ENCODE peak calls at places on chromosomes 3 and 15, in five cellular contexts. One of them, this sample, is unnamed.

GRCh38 chr3:58111513-58112184 is 99.1 kb downstream of the DNASE1L3 start:
- DNase-seq in activated naive CD4-positive, alpha-beta T cell treated with anti-CD3 and anti-CD28 coated beads, Interleukin-2, amount 50 U/mL, for 16 hours: no peak
- DNase-seq in occipital lobe: no peak
- DNase-seq in GM03348: no peak
- DNase-seq in smooth muscle cell of the brain vasculature: no peak
- DNase-seq in this sample: no peak

GRCh38 chr3:46504780-46505179 is 7.0 kb downstream of the RTP3 start:
- DNase-seq in activated naive CD4-positive, alpha-beta T cell treated with anti-CD3 and anti-CD28 coated beads, Interleukin-2, amount 50 U/mL, for 16 hours: peak; percentile 60
- DNase-seq in smooth muscle cell of the brain vasculature: no peak
- DNase-seq in GM03348: no peak
- DNase-seq in occipital lobe: no peak
- DNase-seq in this sample: no peak

GRCh38 chr15:90031231-90031791 is 30.2 kb downstream of the ZNF710 start:
- DNase-seq in occipital lobe: no peak
- DNase-seq in GM03348: peak; percentile 31
- DNase-seq in smooth muscle cell of the brain vasculature: peak; percentile 65
- DNase-seq in activated naive CD4-positive, alpha-beta T cell treated with anti-CD3 and anti-CD28 coated beads, Interleukin-2, amount 50 U/mL, for 16 hours: no peak
- DNase-seq in this sample: no peak

GRCh38 chr15:100311829-100312228 is 29.9 kb downstream of the ADAMTS17 start:
- DNase-seq in activated naive CD4-positive, alpha-beta T cell treated with anti-CD3 and anti-CD28 coated beads, Interleukin-2, amount 50 U/mL, for 16 hours: no peak
- DNase-seq in GM03348: no peak
- DNase-seq in smooth muscle cell of the brain vasculature: no peak
- DNase-seq in occipital lobe: no peak
- DNase-seq in this sample: no peak

GRCh38 chr3:189593581-189593980 is 37.6 kb upstream of the TP63 start:
- DNase-seq in occipital lobe: no peak
- DNase-seq in GM03348: no peak
- DNase-seq in smooth muscle cell of the brain vasculature: no peak
- DNase-seq in activated naive CD4-positive, alpha-beta T cell treated with anti-CD3 and anti-CD28 coated beads, Interleukin-2, amount 50 U/mL, for 16 hours: no peak
- DNase-seq in this sample: no peak

GRCh38 chr3:41304603-41305002 is 105.3 kb downstream of the CTNNB1 start:
- DNase-seq in occipital lobe: peak; percentile 46
- DNase-seq in activated naive CD4-positive, alpha-beta T cell treated with anti-CD3 and anti-CD28 coated beads, Interleukin-2, amount 50 U/mL, for 16 hours: no peak
- DNase-seq in GM03348: peak; percentile 16
- DNase-seq in smooth muscle cell of the brain vasculature: no peak
- DNase-seq in this sample: peak; percentile 68

GRCh38 chr3:43958005-43958770 is 267.4 kb downstream of the ABHD5 start:
- DNase-seq in GM03348: no peak
- DNase-seq in activated naive CD4-positive, alpha-beta T cell treated with anti-CD3 and anti-CD28 coated beads, Interleukin-2, amount 50 U/mL, for 16 hours: no peak
- DNase-seq in occipital lobe: no peak
- DNase-seq in smooth muscle cell of the brain vasculature: no peak
- DNase-seq in this sample: no peak

GRCh38 chr15:99556010-99556409 is 9.8 kb upstream of the MEF2A start:
- DNase-seq in activated naive CD4-positive, alpha-beta T cell treated with anti-CD3 and anti-CD28 coated beads, Interleukin-2, amount 50 U/mL, for 16 hours: no peak
- DNase-seq in GM03348: no peak
- DNase-seq in occipital lobe: no peak
- DNase-seq in smooth muscle cell of the brain vasculature: no peak
- DNase-seq in this sample: no peak

GRCh38 chr3:105414841-105415240 is 48.1 kb downstream of the ALCAM start:
- DNase-seq in activated naive CD4-positive, alpha-beta T cell treated with anti-CD3 and anti-CD28 coated beads, Interleukin-2, amount 50 U/mL, for 16 hours: no peak
- DNase-seq in occipital lobe: no peak
- DNase-seq in GM03348: no peak
- DNase-seq in smooth muscle cell of the brain vasculature: no peak
- DNase-seq in this sample: peak; percentile 17